ENCODE peak calls at places on chromosomes 2 and 18, in seven cellular contexts. One of them, this sample, is unnamed.

GRCh38 chr2:127582863-127583861 is 47.7 kb downstream of the MYO7B start:
- DNase-seq in neuronal stem cell: no peak
- DNase-seq in mesenchymal stem cell: no peak
- DNase-seq in mesendoderm: no peak
- DNase-seq in H9: no peak
- DNase-seq in H1: no peak
- DNase-seq in IMR-90: no peak
- DNase-seq in this sample: no peak

GRCh38 chr2:105328281-105329196 is 996 bp downstream of the TGFBRAP1 start:
- DNase-seq in H1: no peak
- DNase-seq in IMR-90: peak; percentile 50
- DNase-seq in mesendoderm: peak; percentile 13
- DNase-seq in neuronal stem cell: no peak
- DNase-seq in H9: no peak
- DNase-seq in mesenchymal stem cell: peak; percentile 67
- DNase-seq in this sample: peak; percentile 26

GRCh38 chr18:34773961-34774754 is 64.1 kb downstream of the DTNA start:
- DNase-seq in IMR-90: peak; percentile 64
- DNase-seq in neuronal stem cell: no peak
- DNase-seq in mesenchymal stem cell: peak; percentile 37
- DNase-seq in mesendoderm: no peak
- DNase-seq in H9: no peak
- DNase-seq in H1: no peak
- DNase-seq in this sample: peak; percentile 38

GRCh38 chr18:35430721-35431441 is 53.7 kb upstream of the ZNF396 start:
- DNase-seq in neuronal stem cell: no peak
- DNase-seq in mesenchymal stem cell: peak; percentile 55
- DNase-seq in mesendoderm: no peak
- DNase-seq in IMR-90: no peak
- DNase-seq in H9: no peak
- DNase-seq in H1: no peak
- DNase-seq in this sample: no peak

GRCh38 chr2:213640742-213641425 is 356.6 kb downstream of the SPAG16 start:
- DNase-seq in neuronal stem cell: no peak
- DNase-seq in H9: no peak
- DNase-seq in H1: no peak
- DNase-seq in mesenchymal stem cell: no peak
- DNase-seq in IMR-90: no peak
- DNase-seq in mesendoderm: no peak
- DNase-seq in this sample: no peak

GRCh38 chr18:62717059-62717849 is 1.9 kb downstream of the PHLPP1 start:
- DNase-seq in H9: peak; percentile 57
- DNase-seq in IMR-90: peak; percentile 71
- DNase-seq in neuronal stem cell: no peak
- DNase-seq in H1: no peak
- DNase-seq in mesendoderm: peak; percentile 79
- DNase-seq in mesenchymal stem cell: peak; percentile 74
- DNase-seq in this sample: peak; percentile 94

GRCh38 chr2:215358891-215359575 is 47.2 kb downstream of the ATIC start:
- DNase-seq in mesenchymal stem cell: no peak
- DNase-seq in neuronal stem cell: no peak
- DNase-seq in mesendoderm: no peak
- DNase-seq in H1: no peak
- DNase-seq in H9: no peak
- DNase-seq in IMR-90: peak; percentile 47
- DNase-seq in this sample: peak; percentile 69

GRCh38 chr2:57549642-57550102 is 496.9 kb upstream of the VRK2 start:
- DNase-seq in neuronal stem cell: no peak
- DNase-seq in H9: no peak
- DNase-seq in mesendoderm: peak; percentile 51
- DNase-seq in IMR-90: no peak
- DNase-seq in H1: no peak
- DNase-seq in mesenchymal stem cell: peak; percentile 14
- DNase-seq in this sample: peak; percentile 57

GRCh38 chr2:15953891-15954680 is 13.7 kb downstream of the MYCN start:
- DNase-seq in neuronal stem cell: no peak
- DNase-seq in mesendoderm: no peak
- DNase-seq in mesenchymal stem cell: no peak
- DNase-seq in H1: no peak
- DNase-seq in IMR-90: no peak
- DNase-seq in H9: no peak
- DNase-seq in this sample: no peak

GRCh38 chr18:48997985-48998831 is 47.4 kb upstream of the SMAD7 start:
- DNase-seq in H1: peak; percentile 70
- DNase-seq in IMR-90: peak; percentile 97
- DNase-seq in mesenchymal stem cell: peak; percentile 98
- DNase-seq in H9: peak; percentile 85
- DNase-seq in neuronal stem cell: no peak
- DNase-seq in mesendoderm: peak; percentile 99
- DNase-seq in this sample: peak; percentile 97

GRCh38 chr2:215548714-215549113 is 112.8 kb upstream of the FN1 start:
- DNase-seq in neuronal stem cell: no peak
- DNase-seq in H1: no peak
- DNase-seq in mesendoderm: peak; percentile 20
- DNase-seq in H9: no peak
- DNase-seq in mesenchymal stem cell: no peak
- DNase-seq in IMR-90: peak; percentile 80
- DNase-seq in this sample: peak; percentile 83

GRCh38 chr2:238963164-238963969 is 115.5 kb downstream of the TWIST2 start:
- DNase-seq in H9: no peak
- DNase-seq in H1: no peak
- DNase-seq in mesendoderm: no peak
- DNase-seq in neuronal stem cell: no peak
- DNase-seq in IMR-90: peak; percentile 54
- DNase-seq in mesenchymal stem cell: peak; percentile 20
- DNase-seq in this sample: peak; percentile 21

GRCh38 chr2:208491648-208492047 is 85.1 kb downstream of the PTH2R start:
- DNase-seq in neuronal stem cell: no peak
- DNase-seq in H9: no peak
- DNase-seq in mesendoderm: no peak
- DNase-seq in IMR-90: no peak
- DNase-seq in mesenchymal stem cell: no peak
- DNase-seq in H1: no peak
- DNase-seq in this sample: no peak

GRCh38 chr2:134164306-134164705 is 89.6 kb upstream of the MGAT5 start:
- DNase-seq in H9: no peak
- DNase-seq in mesendoderm: no peak
- DNase-seq in H1: no peak
- DNase-seq in IMR-90: no peak
- DNase-seq in neuronal stem cell: no peak
- DNase-seq in mesenchymal stem cell: no peak
- DNase-seq in this sample: no peak

GRCh38 chr2:118047273-118047898 is 33.5 kb upstream of the CCDC93 start:
- DNase-seq in neuronal stem cell: no peak
- DNase-seq in H9: no peak
- DNase-seq in mesenchymal stem cell: peak; percentile 61
- DNase-seq in mesendoderm: no peak
- DNase-seq in IMR-90: peak; percentile 57
- DNase-seq in H1: no peak
- DNase-seq in this sample: no peak

GRCh38 chr2:44935854-44936185 is 5.7 kb upstream of the SIX3 start:
- DNase-seq in IMR-90: no peak
- DNase-seq in H9: peak; percentile 37
- DNase-seq in neuronal stem cell: no peak
- DNase-seq in mesendoderm: peak; percentile 37
- DNase-seq in H1: no peak
- DNase-seq in mesenchymal stem cell: no peak
- DNase-seq in this sample: no peak

GRCh38 chr2:236882074-236882473 is 203.6 kb upstream of the COPS8 start:
- DNase-seq in neuronal stem cell: no peak
- DNase-seq in mesenchymal stem cell: no peak
- DNase-seq in mesendoderm: no peak
- DNase-seq in H9: no peak
- DNase-seq in IMR-90: no peak
- DNase-seq in H1: no peak
- DNase-seq in this sample: no peak

GRCh38 chr2:236887953-236888765 is 197.5 kb upstream of the COPS8 start:
- DNase-seq in H1: no peak
- DNase-seq in H9: no peak
- DNase-seq in mesenchymal stem cell: peak; percentile 35
- DNase-seq in IMR-90: no peak
- DNase-seq in mesendoderm: no peak
- DNase-seq in neuronal stem cell: no peak
- DNase-seq in this sample: no peak

GRCh38 chr2:236882931-236883330 is 202.8 kb upstream of the COPS8 start:
- DNase-seq in mesendoderm: no peak
- DNase-seq in mesenchymal stem cell: no peak
- DNase-seq in H9: no peak
- DNase-seq in H1: no peak
- DNase-seq in neuronal stem cell: no peak
- DNase-seq in IMR-90: no peak
- DNase-seq in this sample: peak; percentile 37

GRCh38 chr2:236887519-236887918 is 198.2 kb upstream of the COPS8 start:
- DNase-seq in H9: no peak
- DNase-seq in H1: no peak
- DNase-seq in neuronal stem cell: no peak
- DNase-seq in mesenchymal stem cell: peak; percentile 84
- DNase-seq in mesendoderm: no peak
- DNase-seq in IMR-90: peak; percentile 28
- DNase-seq in this sample: peak; percentile 38

DNA sequence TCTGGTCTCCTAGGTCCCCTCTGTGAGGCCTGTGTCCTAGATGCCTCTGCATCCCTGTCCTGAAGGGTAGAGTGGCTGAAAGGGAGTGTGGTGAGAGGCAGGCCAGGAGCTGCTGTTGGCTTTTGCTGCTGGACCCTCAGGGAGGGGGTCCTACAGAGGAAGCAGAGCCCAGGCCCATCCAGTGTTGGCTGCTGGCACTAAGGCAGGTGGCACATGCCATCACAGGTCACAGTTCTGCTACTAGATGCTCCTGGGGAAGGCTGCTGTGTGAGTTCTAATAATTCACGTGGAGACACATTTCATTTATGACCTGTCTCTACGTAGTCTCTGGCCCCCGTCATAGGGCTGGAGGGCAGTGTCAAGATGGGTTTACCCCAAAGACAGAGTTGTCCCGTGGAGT is 200.9 kb upstream of the COPS8 start:
- DNase-seq in IMR-90: no peak
- DNase-seq in mesenchymal stem cell: no peak
- DNase-seq in H9: no peak
- DNase-seq in H1: no peak
- DNase-seq in neuronal stem cell: no peak
- DNase-seq in mesendoderm: no peak
- DNase-seq in this sample: no peak
- H3K18ac ChIP-seq in IMR-90: no peak overlapping the region
- H3K18ac ChIP-seq in mesenchymal stem cell: peak overlapping the region; percentile 7
- H3K18ac ChIP-seq in H9: no peak overlapping the region
- H3K18ac ChIP-seq in H1: no peak overlapping the region
- H3K18ac ChIP-seq in neuronal stem cell: peak overlapping the region; percentile 28
- H3K18ac ChIP-seq in mesendoderm: no peak overlapping the region
- H3K18ac ChIP-seq in this sample: no peak overlapping the region

DNA sequence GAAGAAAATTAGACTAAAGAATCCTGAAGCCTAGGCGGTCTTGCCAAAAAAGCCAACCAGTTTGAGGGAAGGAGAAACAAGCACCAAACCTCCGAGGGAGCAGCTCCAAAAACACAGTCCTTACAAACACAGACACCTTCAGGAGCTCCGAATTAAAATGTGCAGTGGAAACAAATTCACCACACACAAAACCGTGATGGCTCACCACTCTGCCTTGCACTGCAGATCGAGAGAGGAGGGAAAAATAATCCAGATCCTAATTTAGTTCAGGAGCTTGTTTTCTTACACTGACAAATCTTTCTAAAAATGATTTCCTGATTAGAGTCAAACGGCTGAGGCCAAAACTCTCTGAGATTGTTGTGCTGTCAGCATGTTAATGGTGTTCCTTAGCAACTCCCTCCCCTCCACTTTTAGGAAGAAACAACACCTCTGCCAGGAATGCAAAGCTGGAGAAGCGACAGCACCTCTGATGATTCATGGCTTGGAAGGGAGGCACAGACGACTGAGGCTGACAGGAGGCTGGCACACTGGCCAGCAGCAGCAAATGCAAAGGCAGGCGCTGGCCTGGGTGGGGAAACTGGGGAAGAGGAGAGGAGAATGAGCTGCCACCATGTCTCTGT is 249.4 kb upstream of the KLHL29 start:
- DNase-seq in mesendoderm: peak; percentile 97
- DNase-seq in H1: peak; percentile 9
- DNase-seq in H9: peak; percentile 53
- DNase-seq in neuronal stem cell: no peak
- DNase-seq in mesenchymal stem cell: no peak
- DNase-seq in IMR-90: no peak
- DNase-seq in this sample: peak; percentile 50
- H3K18ac ChIP-seq in mesendoderm: no peak overlapping the region
- H3K18ac ChIP-seq in H1: no peak overlapping the region
- H3K18ac ChIP-seq in H9: no peak overlapping the region
- H3K18ac ChIP-seq in neuronal stem cell: peak overlapping the region; percentile 66
- H3K18ac ChIP-seq in mesenchymal stem cell: no peak overlapping the region
- H3K18ac ChIP-seq in IMR-90: no peak overlapping the region
- H3K18ac ChIP-seq in this sample: no peak overlapping the region

DNA sequence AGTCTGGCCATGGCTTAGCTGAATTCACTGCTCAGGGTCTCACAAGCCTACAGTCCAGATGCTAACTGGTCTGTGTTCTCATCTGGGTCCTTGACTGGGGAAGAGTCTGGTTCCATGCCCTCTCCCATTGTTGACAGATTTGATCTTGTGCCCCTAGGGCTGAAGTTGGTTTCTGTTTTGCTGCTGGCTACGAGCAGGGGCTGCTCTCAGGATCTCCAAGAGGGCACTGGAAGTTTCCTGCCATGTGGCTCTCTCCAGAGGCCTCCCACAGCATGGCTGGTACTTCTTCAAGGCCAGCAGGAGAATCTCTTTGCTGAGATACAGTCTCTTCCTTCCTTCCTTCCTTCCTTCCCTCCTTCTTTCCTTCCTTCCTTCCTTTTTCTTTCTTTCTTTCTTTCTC is 78.1 kb downstream of the SPP2 start:
- DNase-seq in mesendoderm: no peak
- DNase-seq in neuronal stem cell: no peak
- DNase-seq in H9: no peak
- DNase-seq in H1: no peak
- DNase-seq in IMR-90: no peak
- DNase-seq in mesenchymal stem cell: no peak
- DNase-seq in this sample: no peak
- H3K18ac ChIP-seq in mesendoderm: no peak overlapping the region
- H3K18ac ChIP-seq in neuronal stem cell: no peak overlapping the region
- H3K18ac ChIP-seq in H9: no peak overlapping the region
- H3K18ac ChIP-seq in H1: no peak overlapping the region
- H3K18ac ChIP-seq in IMR-90: no peak overlapping the region
- H3K18ac ChIP-seq in mesenchymal stem cell: no peak overlapping the region
- H3K18ac ChIP-seq in this sample: no peak overlapping the region

GRCh38 chr2:10159486-10160160 is 37.1 kb downstream of the RRM2 start:
- DNase-seq in IMR-90: no peak
- DNase-seq in neuronal stem cell: no peak
- DNase-seq in mesendoderm: no peak
- DNase-seq in H9: no peak
- DNase-seq in mesenchymal stem cell: no peak
- DNase-seq in H1: no peak
- DNase-seq in this sample: no peak

GRCh38 chr2:10161961-10162441 is 39.5 kb downstream of the RRM2 start:
- DNase-seq in H1: no peak
- DNase-seq in mesendoderm: no peak
- DNase-seq in mesenchymal stem cell: no peak
- DNase-seq in IMR-90: no peak
- DNase-seq in H9: no peak
- DNase-seq in neuronal stem cell: no peak
- DNase-seq in this sample: no peak

GRCh38 chr2:10161206-10161931 is 38.8 kb downstream of the RRM2 start:
- DNase-seq in H9: no peak
- DNase-seq in neuronal stem cell: no peak
- DNase-seq in H1: no peak
- DNase-seq in IMR-90: peak; percentile 35
- DNase-seq in mesendoderm: no peak
- DNase-seq in mesenchymal stem cell: no peak
- DNase-seq in this sample: no peak

GRCh38 chr2:10159086-10159485 is 36.5 kb downstream of the RRM2 start:
- DNase-seq in neuronal stem cell: no peak
- DNase-seq in mesendoderm: no peak
- DNase-seq in mesenchymal stem cell: no peak
- DNase-seq in H1: no peak
- DNase-seq in IMR-90: no peak
- DNase-seq in H9: no peak
- DNase-seq in this sample: no peak

GRCh38 chr2:10160226-10160955 is 37.9 kb downstream of the RRM2 start:
- DNase-seq in mesenchymal stem cell: no peak
- DNase-seq in IMR-90: no peak
- DNase-seq in mesendoderm: no peak
- DNase-seq in H9: no peak
- DNase-seq in neuronal stem cell: no peak
- DNase-seq in H1: no peak
- DNase-seq in this sample: no peak
- H3K18ac ChIP-seq in mesenchymal stem cell: no peak overlapping the region
- H3K18ac ChIP-seq in IMR-90: no peak overlapping the region
- H3K18ac ChIP-seq in mesendoderm: no peak overlapping the region
- H3K18ac ChIP-seq in H9: no peak overlapping the region
- H3K18ac ChIP-seq in neuronal stem cell: peak overlapping the region; percentile 66
- H3K18ac ChIP-seq in H1: no peak overlapping the region
- H3K18ac ChIP-seq in this sample: no peak overlapping the region